ENCODE peak calls at places on chromosomes 16 and 17, in ten cellular contexts. H is right cardiac atrium; A is sigmoid colon; J is CD8-positive, alpha-beta memory T cell; M is adipocyte; C is cardiac muscle cell; E is colonic mucosa; B is stomach; V is heart left ventricle; F is IMR-90. O is an unnamed sample. For H3K4me1 and H3K27me3, the result is how much of the 10 kb centered on the place peaks cover.

GRCh38 chr16:72947379-72948237 is 100.3 kb downstream of the ZFHX3 start:
- DNase-seq in J (no peak), F (no peak), C (no peak), M (no peak), H (peak), E (no peak), V (no peak), B (no peak), A (no peak), O (peak)

GRCh38 chr16:48542020-48542473 is 67.9 kb downstream of the N4BP1 start:
- DNase-seq in M (peak), F (peak), C (peak), E (peak), J (no peak), V (peak), A (peak), B (no peak), H (peak), O (peak)

GRCh38 chr16:57115504-57116182 is 23.3 kb downstream of the CPNE2 start:
- DNase-seq in E (no peak), J (no peak), C (no peak), A (peak), F (peak), V (peak), M (no peak), B (no peak), H (peak), O (peak)

GRCh38 chr17:31480067-31480466 is 88.6 kb downstream of the RAB11FIP4 start:
- DNase-seq in E (no peak), F (no peak), V (peak), A (no peak), H (no peak), C (no peak), M (no peak), B (no peak), J (no peak), O (no peak)

GRCh38 chr17:67378444-67379250 is 1.6 kb downstream of the PITPNC1 start:
- DNase-seq in A (peak), M (peak), B (peak), J (peak), H (peak), C (peak), F (peak), V (peak), E (peak), O (peak)

GRCh38 chr17:4945176-4945943 is 3.0 kb downstream of the PFN1 start:
- DNase-seq in B (peak), C (no peak), A (peak), V (peak), E (peak), F (peak), M (peak), J (peak), H (peak), O (peak)

GRCh38 chr16:2009302-2009711 is 314 bp downstream of the ZNF598 start:
- DNase-seq in A (no peak), C (no peak), F (no peak), H (peak), E (no peak), V (no peak), M (peak), J (no peak), B (no peak), O (no peak)

GRCh38 chr16:53041196-53041977 is 11.3 kb downstream of the CHD9NB start:
- DNase-seq in H (peak), E (no peak), B (peak), F (peak), M (peak), J (no peak), V (peak), A (peak), C (no peak), O (peak)

GRCh38 chr17:4208228-4208627 is 55.6 kb downstream of the ANKFY1 start:
- DNase-seq in F (peak), M (peak), C (no peak), B (no peak), E (no peak), V (no peak), A (no peak), H (no peak), J (no peak), O (peak)

GRCh38 chr16:78372302-78372701 is 272.8 kb downstream of the WWOX start:
- DNase-seq in M (no peak), E (no peak), F (no peak), C (no peak), H (no peak), J (no peak), V (no peak), B (no peak), A (no peak), O (no peak)

GRCh38 chr16:49638696-49639629 is 216.9 kb downstream of the ZNF423 start:
- DNase-seq in E (no peak), J (no peak), V (peak), F (peak), H (peak), C (peak), M (peak), A (no peak), B (no peak), O (no peak)

GRCh38 chr17:58487589-58488427 is at the start of gene HSF5:
- DNase-seq in V (peak), A (no peak), C (no peak), J (peak), E (no peak), H (peak), M (no peak), F (no peak), B (peak), O (no peak)

GRCh38 chr16:5466551-5466950 is 369.0 kb upstream of the EEF2KMT start:
- DNase-seq in J (no peak), M (no peak), H (no peak), F (no peak), C (no peak), B (no peak), E (no peak), A (no peak), V (no peak), O (no peak)

GRCh38 chr16:85417156-85417860 is 195.8 kb upstream of the GSE1 start:
- DNase-seq in V (peak), J (no peak), E (no peak), F (no peak), A (peak), M (no peak), C (no peak), B (no peak), H (no peak), O (no peak)

GRCh38 chr16:824601-825000 is 24.1 kb upstream of the GNG13 start:
- DNase-seq in F (no peak), A (no peak), E (no peak), C (no peak), B (no peak), H (no peak), M (no peak), J (no peak), V (no peak), O (no peak)

GRCh38 chr16:822909-823297 is 22.4 kb upstream of the GNG13 start:
- DNase-seq in J (no peak), V (no peak), M (no peak), H (no peak), F (no peak), C (no peak), E (no peak), A (no peak), B (no peak), O (no peak)

GRCh38 chr16:824194-824593 is 23.7 kb upstream of the GNG13 start:
- DNase-seq in F (no peak), V (no peak), J (no peak), C (no peak), H (no peak), M (no peak), A (no peak), B (no peak), E (no peak), O (no peak)

GRCh38 chr16:827513-827912 is 27.0 kb upstream of the GNG13 start:
- DNase-seq in E (no peak), V (no peak), F (no peak), B (no peak), A (no peak), C (no peak), H (no peak), M (no peak), J (no peak), O (no peak)

GRCh38 chr16:825298-826061 is 24.9 kb upstream of the GNG13 start:
- DNase-seq in C (no peak), B (no peak), M (peak), F (no peak), V (no peak), H (peak), A (no peak), E (no peak), J (no peak), O (no peak)
- H3K4me1 ChIP-seq in C (under half), B (under half), M (under half), F (under half), V (under half), H (under half), A (under half), E (under half), J (under half), O (under half)

GRCh38 chr16:50841081-50841886 is 99.4 kb downstream of the CYLD start:
- DNase-seq in C (peak), V (no peak), B (no peak), J (peak), A (no peak), M (peak), H (no peak), F (no peak), E (no peak), O (no peak)
- H3K27me3 ChIP-seq in C (under half), V (under half), B (under half), J (under half), A (under half), M (under half), H (under half), F (under half), E (under half), O (under half)

GRCh38 chr17:79979841-79980215 is 55.8 kb downstream of the TBC1D16 start:
- DNase-seq in B (no peak), J (no peak), M (no peak), E (no peak), H (no peak), A (peak), V (no peak), C (no peak), F (no peak), O (peak)

GRCh38 chr17:79980246-79981043 is 55.2 kb downstream of the TBC1D16 start:
- DNase-seq in E (no peak), F (no peak), C (no peak), V (no peak), H (no peak), B (no peak), A (peak), J (no peak), M (no peak), O (peak)

GRCh38 chr17:79978545-79978852 is 57.2 kb downstream of the TBC1D16 start:
- DNase-seq in H (no peak), B (no peak), A (peak), M (no peak), F (no peak), V (no peak), C (no peak), J (no peak), E (no peak), O (no peak)

GRCh38 chr17:79977711-79978544 is 57.7 kb downstream of the TBC1D16 start:
- DNase-seq in J (no peak), H (peak), V (no peak), F (no peak), A (peak), E (no peak), B (no peak), C (no peak), M (no peak), O (peak)

DNA sequence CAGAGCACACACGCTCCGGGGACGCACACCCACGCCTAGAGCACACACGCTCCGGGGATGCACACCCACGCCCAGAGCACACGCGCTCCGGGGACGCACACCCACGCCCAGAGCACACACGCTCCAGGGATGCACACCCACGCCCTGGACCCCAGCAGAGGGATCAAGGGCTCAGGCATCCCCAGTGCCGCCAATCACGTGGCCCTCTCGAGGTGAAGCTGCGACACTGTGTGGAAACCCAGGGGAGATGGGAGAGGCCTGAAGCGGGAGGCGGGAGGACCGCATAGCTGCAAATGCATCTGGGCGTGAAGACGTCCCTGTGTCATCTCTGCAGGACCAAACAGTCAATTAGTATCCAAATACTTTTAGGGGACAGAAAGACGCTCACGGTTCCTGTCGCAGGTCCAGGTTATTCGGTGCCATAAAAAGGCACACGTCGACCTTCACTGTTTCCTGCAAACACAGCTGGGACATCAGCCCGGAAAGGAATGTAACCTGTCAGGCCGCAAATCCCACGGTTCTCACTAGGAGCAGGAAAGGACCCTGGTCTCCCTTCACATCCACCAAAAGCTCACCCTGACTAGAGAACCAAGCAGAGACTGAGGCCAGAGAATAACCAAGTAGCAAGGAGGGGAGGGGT is 56.4 kb downstream of the TBC1D16 start:
- DNase-seq in M (no peak), B (no peak), A (peak), E (no peak), H (peak), V (no peak), C (no peak), J (no peak), F (no peak), O (peak)
- H3K4me1 ChIP-seq in M (under half), B (under half), A (under half), E (under half), H (under half), V (under half), C (under half), J (under half), F (under half), O (under half)

DNA sequence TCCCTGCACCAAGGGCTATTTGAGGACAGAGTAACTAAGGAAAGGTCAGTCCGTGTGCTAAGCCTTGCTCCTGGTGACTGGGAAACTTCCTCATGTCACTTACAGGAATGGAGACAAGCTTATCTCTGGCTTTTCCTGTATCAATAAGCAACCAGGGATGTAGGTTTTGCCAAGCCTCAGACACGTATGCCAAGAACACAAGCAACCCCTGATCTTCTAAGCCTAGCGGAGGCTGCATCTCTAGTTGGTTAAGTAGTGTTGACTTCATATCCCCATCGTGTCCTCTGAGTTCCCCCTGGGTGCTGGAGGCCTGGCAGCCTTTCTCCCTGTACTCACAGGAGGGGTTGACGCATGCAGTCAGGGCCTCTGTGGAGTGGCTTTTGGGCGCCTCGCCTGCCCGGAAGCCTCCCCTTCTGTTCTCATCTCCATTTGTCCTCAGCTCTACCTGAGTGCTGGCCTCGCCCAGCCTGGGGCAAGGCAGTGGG is 1.4 kb upstream of the C1QTNF1 start:
- DNase-seq in H (peak), V (peak), E (no peak), M (no peak), J (no peak), B (peak), F (no peak), A (peak), C (no peak), O (peak)
- H3K27me3 ChIP-seq in H (under half), V (under half), E (under half), M (under half), J (under half), B (under half), F (under half), A (under half), C (under half), O (under half)

O was measured in tibial artery.